ENCODE peak calls at places on chromosome 18, in five cellular contexts. V is SK-N-SH, J is IMR-90, S is K562, X is GM12878. D is an unnamed sample.

GRCh38 chr18:58023108-58023507 is 20.9 kb upstream of the NEDD4L start:
- DNase-seq in X (no peak), S (no peak), J (no peak), V (no peak), D (no peak)

GRCh38 chr18:25568926-25569325 is 217.0 kb upstream of the ZNF521 start:
- DNase-seq in X (no peak), S (no peak), V (no peak), J (no peak), D (no peak)

GRCh38 chr18:52636536-52636935 is 296.5 kb downstream of the DCC start:
- DNase-seq in V (no peak), S (no peak), X (no peak), J (no peak), D (no peak)

GRCh38 chr18:56391933-56392590 is 246.3 kb downstream of the TXNL1 start:
- DNase-seq in X (no peak), V (no peak), S (no peak), J (no peak), D (no peak)

GRCh38 chr18:58407263-58407648 is 221.6 kb downstream of the ALPK2 start:
- DNase-seq in V (no peak), X (no peak), J (no peak), S (no peak), D (no peak)

GRCh38 chr18:77858331-77858730 is 608.7 kb downstream of the GALR1 start:
- DNase-seq in V (no peak), S (no peak), X (no peak), J (no peak), D (no peak)

GRCh38 chr18:62634991-62635630 is 80.2 kb upstream of the PHLPP1 start:
- DNase-seq in S (no peak), V (no peak), X (no peak), J (no peak), D (no peak)

GRCh38 chr18:27057459-27058302 is 127.4 kb downstream of the CHST9 start:
- DNase-seq in S (no peak), V (no peak), X (no peak), J (no peak), D (no peak)

GRCh38 chr18:47893047-47893446 is 37.4 kb downstream of the SMAD2 start:
- DNase-seq in J (no peak), S (peak), X (no peak), V (no peak), D (no peak)

GRCh38 chr18:53946561-53946960 is 277.9 kb downstream of the MBD2 start:
- DNase-seq in S (no peak), J (no peak), V (no peak), X (no peak), D (no peak)

GRCh38 chr18:24395049-24395780 is 2.4 kb downstream of the OSBPL1A start:
- DNase-seq in V (no peak), X (no peak), S (no peak), J (peak), D (no peak)

GRCh38 chr18:69326094-69326493 is 74.6 kb upstream of the DOK6 start:
- DNase-seq in J (no peak), S (no peak), X (no peak), V (no peak), D (no peak)

GRCh38 chr18:63981719-63982118 is 11.8 kb downstream of the SERPINB8 start:
- DNase-seq in S (no peak), J (no peak), X (no peak), V (no peak), D (no peak)

GRCh38 chr18:79487198-79488165 is 91.8 kb downstream of the NFATC1 start:
- DNase-seq in J (no peak), V (no peak), S (no peak), X (no peak), D (no peak)

GRCh38 chr18:11565716-11566115 is 43.7 kb upstream of the SLC35G4 start:
- DNase-seq in V (no peak), S (no peak), J (no peak), X (no peak), D (no peak)

GRCh38 chr18:55485666-55486065 is 102.3 kb downstream of the TCF4 start:
- DNase-seq in V (no peak), S (no peak), X (no peak), J (peak), D (no peak)

GRCh38 chr18:48336332-48336731 is 72.9 kb downstream of the ZBTB7C start:
- DNase-seq in V (no peak), J (no peak), X (no peak), S (no peak), D (no peak)

GRCh38 chr18:68723539-68723938 is 8.6 kb upstream of the TMX3 start:
- DNase-seq in S (no peak), J (no peak), V (no peak), X (no peak), D (no peak)

GRCh38 chr18:63399300-63399699 is 23.0 kb downstream of the VPS4B start:
- DNase-seq in J (no peak), X (no peak), S (no peak), V (no peak), D (no peak)

GRCh38 chr18:73023975-73024374 is 156.2 kb upstream of the NETO1 start:
- DNase-seq in J (no peak), X (no peak), S (no peak), V (no peak), D (no peak)

GRCh38 chr18:76460482-76460881 is 34.6 kb downstream of the ZNF516 start:
- DNase-seq in S (no peak), V (no peak), X (no peak), J (peak), D (no peak)

GRCh38 chr18:76463358-76463757 is 31.7 kb downstream of the ZNF516 start:
- DNase-seq in J (no peak), X (no peak), V (no peak), S (no peak), D (no peak)

GRCh38 chr18:76461148-76461547 is 33.9 kb downstream of the ZNF516 start:
- DNase-seq in J (no peak), X (no peak), V (no peak), S (no peak), D (no peak)

GRCh38 chr18:76462326-76462694 is 32.7 kb downstream of the ZNF516 start:
- DNase-seq in X (no peak), S (peak), V (no peak), J (no peak), D (no peak)

GRCh38 chr18:76461692-76462325 is 33.2 kb downstream of the ZNF516 start:
- DNase-seq in J (no peak), X (no peak), V (no peak), S (no peak), D (no peak)
- TF ChIP-seq RCOR1 in J (no peak), X (no peak), V (no peak), S (no peak), D (no peak)

GRCh38 chr18:13464432-13465125 is 246.0 kb downstream of the LDLRAD4 start:
- DNase-seq in S (peak), X (peak), J (no peak), V (no peak), D (no peak)
- TF ChIP-seq RCOR1 in S (no peak), X (no peak), J (no peak), V (no peak), D (no peak)

GRCh38 chr18:10081477-10081876 is 167.7 kb downstream of the VAPA start:
- DNase-seq in V (no peak), X (no peak), S (no peak), J (peak), D (no peak)

GRCh38 chr18:10085405-10085804 is 171.6 kb downstream of the VAPA start:
- DNase-seq in X (no peak), V (peak), J (peak), S (no peak), D (no peak)

GRCh38 chr18:10078053-10078452 is 164.2 kb downstream of the VAPA start:
- DNase-seq in X (no peak), J (no peak), S (no peak), V (no peak), D (no peak)

GRCh38 chr18:10076502-10077030 is 162.8 kb downstream of the VAPA start:
- DNase-seq in S (no peak), V (no peak), X (no peak), J (no peak), D (no peak)

DNA sequence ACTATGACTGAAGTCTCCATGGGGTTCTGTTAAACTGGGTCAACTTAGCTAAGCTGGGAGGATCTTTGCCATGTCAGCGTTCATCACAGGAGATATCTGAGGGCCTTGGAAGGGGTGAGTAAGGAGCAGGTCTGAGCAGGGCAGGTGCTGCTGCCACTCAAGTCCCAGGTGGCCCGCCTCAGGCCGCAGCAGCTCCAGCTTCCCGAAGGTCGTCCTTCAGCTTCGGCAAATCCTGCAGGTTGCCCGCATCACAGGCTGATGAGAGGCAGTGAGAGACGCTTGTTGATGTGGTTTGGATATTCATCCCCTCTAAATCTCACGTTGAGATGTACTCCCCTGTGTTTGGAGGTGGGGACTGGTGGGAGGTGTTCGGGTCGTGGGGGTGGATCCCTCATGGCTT is 166.6 kb downstream of the VAPA start:
- DNase-seq in J (no peak), V (no peak), X (no peak), S (no peak), D (no peak)
- TF ChIP-seq RCOR1 in J (no peak), V (no peak), X (no peak), S (no peak), D (no peak)

GRCh38 chr18:29164020-29164706 is 987.2 kb upstream of the CDH2 start:
- DNase-seq in V (no peak), S (no peak), X (no peak), J (peak), D (peak)
- TF ChIP-seq RCOR1 in V (no peak), S (no peak), X (no peak), J (no peak), D (no peak)

GRCh38 chr18:9902832-9903231 is 11.0 kb upstream of the VAPA start:
- DNase-seq in J (no peak), X (no peak), S (no peak), V (no peak), D (no peak)

GRCh38 chr18:9907867-9908266 is 5.9 kb upstream of the VAPA start:
- DNase-seq in X (no peak), V (no peak), S (no peak), J (no peak), D (no peak)

GRCh38 chr18:9906407-9906955 is 7.3 kb upstream of the VAPA start:
- DNase-seq in J (no peak), S (no peak), X (no peak), V (no peak), D (no peak)

GRCh38 chr18:9901377-9901776 is 12.4 kb upstream of the VAPA start:
- DNase-seq in X (no peak), J (no peak), V (no peak), S (no peak), D (no peak)

DNA sequence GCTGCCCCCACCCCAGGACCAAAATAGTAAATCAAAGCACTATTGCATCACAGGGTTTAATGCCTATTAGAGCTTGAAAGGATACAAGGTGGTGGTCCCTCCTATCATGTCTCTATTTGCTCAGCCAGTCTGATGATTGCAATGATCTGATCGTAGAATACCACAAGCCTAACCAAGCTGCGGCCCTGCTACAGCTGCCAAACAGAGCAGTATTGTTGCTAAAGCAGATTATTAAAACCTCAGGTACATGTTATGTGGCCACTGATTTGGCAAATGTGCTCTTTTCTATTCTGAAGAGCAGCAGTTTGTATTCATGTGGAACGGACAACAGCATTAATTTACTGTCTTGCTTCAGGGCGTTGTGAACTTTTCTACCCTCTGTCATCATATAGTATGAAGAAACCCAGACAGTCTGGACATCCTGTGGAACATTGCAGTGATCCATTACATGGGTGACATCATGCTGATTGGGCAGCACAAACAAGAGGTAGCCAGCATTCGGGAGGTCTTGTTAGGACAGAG is 8.4 kb upstream of the VAPA start:
- DNase-seq in X (no peak), S (no peak), V (peak), J (no peak), D (no peak)
- TF ChIP-seq RCOR1 in X (no peak), S (peak), V (no peak), J (no peak), D (no peak)

GRCh38 chr18:34493099-34493544 is 217.0 kb upstream of the DTNA start:
- DNase-seq in S (no peak), J (peak), V (peak), X (no peak), D (peak)
- TF ChIP-seq RCOR1 in S (no peak), J (no peak), V (peak), X (no peak), D (no peak)

DNA sequence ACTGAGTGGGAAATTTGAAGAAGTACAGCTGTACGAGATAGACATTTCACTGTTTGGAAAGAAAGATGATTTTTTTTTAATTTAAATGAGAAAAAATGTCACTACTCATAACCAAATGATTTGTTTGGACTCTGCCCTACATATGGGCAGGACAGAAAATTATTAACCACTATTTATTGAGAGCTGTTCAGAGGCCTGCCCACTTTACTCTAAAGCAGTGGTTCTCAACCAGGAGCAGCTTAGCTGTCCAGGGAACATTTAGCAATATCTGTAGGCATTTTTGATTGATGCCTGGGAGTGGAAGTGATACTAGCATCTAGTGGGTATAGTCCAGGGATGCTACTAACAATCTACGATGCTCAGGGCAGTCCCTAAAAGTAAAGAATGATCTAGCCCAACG is 13.4 kb upstream of the DTNA start:
- DNase-seq in S (no peak), V (no peak), X (no peak), J (no peak), D (no peak)
- TF ChIP-seq RCOR1 in S (no peak), V (no peak), X (no peak), J (no peak), D (no peak)

D was measured in A549.